ENCODE peak calls at places on chromosomes 4 and X, in four cellular contexts. L is HCT116, X is SK-N-SH, E is hepatocyte. Q is an unnamed sample.

GRCh38 chrX:112851806-112852205 is 11.2 kb upstream of the AMOT start:
- DNase-seq in L (no peak), X (no peak), E (peak; percentile 56), Q (no peak)

GRCh38 chr4:73613130-73613529 is 7.1 kb downstream of the RASSF6 start:
- DNase-seq in X (no peak), E (no peak), L (no peak), Q (peak; percentile 88)

GRCh38 chr4:183989471-183989870 is 84.4 kb downstream of the STOX2 start:
- DNase-seq in L (no peak), X (no peak), E (peak; percentile 30), Q (no peak)

GRCh38 chr4:128256539-128256938 is 31.1 kb downstream of the PGRMC2 start:
- DNase-seq in E (no peak), X (no peak), L (no peak), Q (no peak)

GRCh38 chr4:152462715-152463114 is 73.2 kb downstream of the FBXW7 start:
- DNase-seq in E (no peak), L (no peak), X (no peak), Q (no peak)

GRCh38 chr4:20176881-20177280 is 74.8 kb upstream of the SLIT2 start:
- DNase-seq in L (no peak), E (no peak), X (no peak), Q (no peak)

GRCh38 chrX:9429767-9430166 is 35.1 kb upstream of the TBL1X start:
- DNase-seq in X (peak; percentile 25), E (no peak), L (no peak), Q (no peak)

GRCh38 chr4:3532714-3533336 is 603 bp upstream of the LRPAP1 start:
- DNase-seq in E (peak; percentile 2), L (no peak), X (no peak), Q (no peak)

GRCh38 chrX:106177106-106177981 is 9.2 kb downstream of the PWWP3B start:
- DNase-seq in X (no peak), L (no peak), E (peak; percentile 67), Q (no peak)

GRCh38 chr4:143609492-143609891 is 91.0 kb downstream of the FREM3 start:
- DNase-seq in X (no peak), E (no peak), L (no peak), Q (no peak)

GRCh38 chr4:173538148-173538902 is 8.3 kb upstream of the HAND2 start:
- DNase-seq in X (peak; percentile 68), L (no peak), E (no peak), Q (no peak)

GRCh38 chrX:110944793-110945466 is 149.3 kb upstream of the CHRDL1 start:
- DNase-seq in L (no peak), X (peak; percentile 58), E (no peak), Q (no peak)

GRCh38 chrX:71458866-71459265 is 74.0 kb upstream of the OGT start:
- DNase-seq in L (no peak), E (no peak), X (no peak), Q (no peak)

GRCh38 chr4:8780086-8780485 is 91.6 kb downstream of the HMX1 start:
- DNase-seq in E (no peak), L (no peak), X (no peak), Q (no peak)

GRCh38 chr4:107896651-107897050 is 34.7 kb upstream of the CYP2U1 start:
- DNase-seq in E (no peak), L (no peak), X (no peak), Q (no peak)

GRCh38 chr4:175656615-175657014 is 155.4 kb downstream of the GPM6A start:
- DNase-seq in L (no peak), E (no peak), X (no peak), Q (no peak)

GRCh38 chr4:20086768-20087167 is 164.9 kb upstream of the SLIT2 start:
- DNase-seq in X (no peak), E (no peak), L (no peak), Q (no peak)

GRCh38 chr4:139018971-139019758 is 3.6 kb downstream of the NOCT start:
- DNase-seq in E (no peak), L (no peak), X (peak; percentile 83), Q (no peak)

GRCh38 chrX:56793533-56794320 is 64.7 kb downstream of the NBDY start:
- DNase-seq in L (no peak), X (peak; percentile 0), E (no peak), Q (no peak)

GRCh38 chrX:9770319-9770718 is 4.7 kb upstream of the GPR143 start:
- DNase-seq in X (no peak), L (no peak), E (no peak), Q (peak; percentile 58)

GRCh38 chr4:109444182-109444844 is 10.7 kb downstream of the SEC24B start:
- DNase-seq in L (no peak), E (no peak), X (no peak), Q (no peak)

GRCh38 chr4:143384381-143384994 is 47.8 kb downstream of the GAB1 start:
- DNase-seq in E (no peak), X (no peak), L (no peak), Q (no peak)

GRCh38 chr4:80787306-80787705 is 243.2 kb upstream of the BMP3 start:
- DNase-seq in X (no peak), E (no peak), L (no peak), Q (no peak)

GRCh38 chr4:102537280-102537679 is 36.1 kb downstream of the NFKB1 start:
- DNase-seq in L (no peak), X (no peak), E (no peak), Q (no peak)
- H3K79me2 ChIP-seq in L (no peaks in the 10 kb centered on the region), X (no peaks in the 10 kb centered on the region), E (peaks cover 9% of the 10 kb centered on the region), Q (peaks cover 6% of the 10 kb centered on the region)

DNA sequence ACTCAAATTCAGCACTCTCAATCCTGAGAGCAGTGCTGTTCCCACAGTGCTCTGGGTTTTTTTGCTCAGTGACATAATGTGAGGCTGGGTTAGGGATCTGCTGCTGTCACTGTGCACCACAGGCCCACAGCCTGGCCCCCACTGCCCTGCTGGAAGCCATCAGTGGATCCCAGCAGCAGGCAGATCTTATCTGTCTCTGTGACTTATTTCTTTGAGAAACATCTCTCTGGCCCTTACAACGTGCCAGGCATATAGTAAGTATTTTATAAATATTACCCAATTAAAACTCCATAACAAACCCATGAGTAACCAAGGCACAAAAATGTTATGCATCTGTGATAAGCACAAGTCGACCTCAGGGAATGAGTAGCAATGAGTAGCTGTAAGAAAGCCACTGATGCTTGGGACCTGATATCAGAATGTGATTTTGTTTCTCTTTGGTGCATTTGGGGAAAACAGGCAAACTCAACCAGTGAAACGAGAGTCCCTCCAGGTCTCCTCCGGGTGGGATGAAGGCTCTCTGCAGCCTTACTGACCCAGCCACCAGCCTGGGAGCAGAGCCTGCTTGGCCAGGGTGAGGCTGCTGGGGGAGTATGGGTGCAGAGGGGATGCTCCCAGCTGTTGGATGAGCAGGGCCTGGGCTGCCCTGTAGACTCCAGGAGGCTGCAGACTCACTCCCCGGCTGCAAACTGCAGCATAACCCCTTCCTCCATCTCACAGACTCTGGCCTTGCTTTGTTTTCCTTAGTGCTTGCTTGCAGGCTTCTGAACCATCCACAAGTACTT is 172.7 kb upstream of the LNX1 start:
- DNase-seq in L (no peak), E (no peak), X (peak; percentile 41), Q (peak; percentile 25)
- H3K9me2 ChIP-seq in L (no peaks in the 10 kb centered on the region), E (no peaks in the 10 kb centered on the region), X (no peaks in the 10 kb centered on the region), Q (no peaks in the 10 kb centered on the region)

GRCh38 chr4:78809928-78810835 is 34.0 kb downstream of the BMP2K start:
- DNase-seq in X (no peak), E (peak; percentile 7), L (no peak), Q (no peak)
- H3K79me2 ChIP-seq in X (peaks cover 92% of the 10 kb centered on the region), E (peaks cover 99% of the 10 kb centered on the region), L (peaks cover 45% of the 10 kb centered on the region), Q (peaks cover 37% of the 10 kb centered on the region)

DNA sequence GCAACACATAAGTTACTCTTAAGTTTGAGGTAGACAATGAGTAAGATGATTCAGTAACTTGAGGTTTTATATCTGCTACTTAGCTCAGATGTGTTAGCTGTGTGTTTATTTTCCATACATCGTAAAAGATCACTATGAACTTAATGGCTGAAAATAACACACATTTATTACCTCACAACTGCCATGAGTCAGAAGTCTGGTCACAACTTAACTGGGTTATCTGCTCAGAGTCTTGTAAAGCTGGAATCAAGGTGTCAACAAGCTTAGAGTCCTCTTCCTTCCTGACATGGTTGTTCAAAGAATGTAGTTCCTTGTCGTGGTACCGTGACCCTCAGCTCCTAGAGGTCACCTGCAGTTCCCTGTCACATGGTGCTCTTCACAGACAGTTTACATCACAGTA is 204.9 kb upstream of the MAGEB2 start:
- DNase-seq in X (no peak), L (no peak), E (no peak), Q (no peak)
- H3K9me2 ChIP-seq in X (no peaks in the 10 kb centered on the region), L (no peaks in the 10 kb centered on the region), E (no peaks in the 10 kb centered on the region), Q (no peaks in the 10 kb centered on the region)

DNA sequence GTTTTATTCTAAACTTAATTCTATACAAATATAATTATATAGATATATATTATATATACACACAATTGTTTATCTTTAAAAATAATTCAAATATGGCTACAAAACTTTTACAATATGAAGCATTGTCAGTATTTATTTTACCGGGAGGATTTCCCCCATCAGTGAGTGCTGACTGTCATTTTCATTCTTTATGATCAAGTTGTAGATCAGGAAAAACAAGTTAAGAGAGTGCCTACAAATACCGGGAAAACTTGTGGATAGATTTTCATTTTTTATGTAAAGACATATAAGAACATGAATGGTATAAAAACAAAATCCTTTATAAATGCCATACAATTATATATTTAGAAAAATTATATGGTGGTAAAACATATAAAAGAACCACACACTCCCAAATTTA is 37.8 kb downstream of the CLCN3 start:
- DNase-seq in E (no peak), L (no peak), X (no peak), Q (peak; percentile 50)
- H3K79me2 ChIP-seq in E (peaks cover 77% of the 10 kb centered on the region), L (peaks cover 83% of the 10 kb centered on the region), X (peaks cover 76% of the 10 kb centered on the region), Q (peaks cover 33% of the 10 kb centered on the region)